ENCODE peak calls at places on chromosomes 11 and 22, in six cellular contexts. L is T-helper 9 cell; D is stimulated activated CD4-positive, alpha-beta T cell treated with anti-CD3 and anti-CD28 coated beads, TNF-alpha, amount 100 ng/mL, for 24 hours; Z is H1; Q is mesendoderm; B is substantia nigra. A is an unnamed sample.

GRCh38 chr11:33869511-33870422 is 22.1 kb downstream of the LMO2 start:
- DNase-seq in L (no peak), B (no peak), D (no peak), Z (no peak), Q (peak), A (peak)

GRCh38 chr22:27223317-27224177 is 566.2 kb downstream of the MIAT start:
- DNase-seq in D (no peak), Z (no peak), Q (peak), L (no peak), B (no peak), A (peak)

GRCh38 chr11:3982431-3982830 is 112.2 kb upstream of the RRM1 start:
- DNase-seq in D (no peak), Z (no peak), Q (no peak), B (no peak), L (no peak), A (no peak)

GRCh38 chr11:71339178-71339881 is 87.0 kb upstream of the SHANK2 start:
- DNase-seq in D (no peak), Z (no peak), L (no peak), Q (no peak), B (no peak), A (no peak)

GRCh38 chr22:46416537-46417267 is 81.2 kb downstream of the TRMU start:
- DNase-seq in L (no peak), D (no peak), B (no peak), Z (no peak), Q (no peak), A (no peak)

GRCh38 chr11:3090096-3090901 is 33.1 kb upstream of the CARS1 start:
- DNase-seq in D (no peak), Z (no peak), L (no peak), Q (no peak), B (no peak), A (no peak)

GRCh38 chr11:100991541-100991940 is 138.1 kb downstream of the PGR start:
- DNase-seq in B (no peak), Z (no peak), Q (no peak), D (no peak), L (no peak), A (peak)

GRCh38 chr22:44292007-44292370 is 20.8 kb downstream of the SHISAL1 start:
- DNase-seq in D (no peak), L (no peak), Z (no peak), B (no peak), Q (peak), A (peak)

GRCh38 chr11:72114570-72114969 is 2.1 kb upstream of the ANAPC15 start:
- DNase-seq in Q (no peak), B (no peak), Z (no peak), D (no peak), L (no peak), A (no peak)

GRCh38 chr11:15897211-15897960 is 459.0 kb downstream of the SOX6 start:
- DNase-seq in Q (peak), L (no peak), Z (no peak), D (no peak), B (no peak), A (peak)

GRCh38 chr22:28108851-28109250 is 189.8 kb upstream of the PITPNB start:
- DNase-seq in B (no peak), D (no peak), Z (no peak), Q (no peak), L (no peak), A (no peak)

GRCh38 chr22:19164425-19164824 is 14.1 kb downstream of the SLC25A1 start:
- DNase-seq in D (no peak), B (no peak), Q (no peak), L (no peak), Z (no peak), A (no peak)

GRCh38 chr22:47207846-47208554 is 445.6 kb downstream of the TBC1D22A start:
- DNase-seq in B (no peak), Z (no peak), D (no peak), L (no peak), Q (no peak), A (no peak)

GRCh38 chr22:21940521-21940920 is 12.1 kb downstream of the PPM1F start:
- DNase-seq in B (no peak), D (no peak), Z (no peak), L (no peak), Q (no peak), A (no peak)

GRCh38 chr11:126305699-126306098 is 1.8 kb downstream of the DCPS start:
- DNase-seq in Z (no peak), L (no peak), Q (no peak), D (no peak), B (no peak), A (no peak)

GRCh38 chr22:17823964-17824363 is 49.7 kb upstream of the BID start:
- DNase-seq in Q (no peak), D (no peak), Z (no peak), B (no peak), L (no peak), A (no peak)